ENCODE peak calls at places on chromosomes 12 and 14, in five cellular contexts. N is mesenchymal stem cell, J is fibroblast of lung, U is K562, S is H9. O is an unnamed sample.

GRCh38 chr12:103632554-103633216 is 45.6 kb downstream of the STAB2 start:
- DNase-seq in N (peak; percentile 42), J (peak; percentile 36), U (peak; percentile 89), S (peak; percentile 94), O (peak; percentile 78)

GRCh38 chr12:92424338-92424737 is 278.5 kb upstream of the PLEKHG7 start:
- DNase-seq in N (peak; percentile 26), J (peak; percentile 53), U (no peak), S (peak; percentile 55), O (no peak)

GRCh38 chr14:56120091-56120632 is 2.0 kb downstream of the PELI2 start:
- DNase-seq in N (peak; percentile 52), J (peak; percentile 70), U (no peak), S (no peak), O (peak; percentile 35)

GRCh38 chr14:22314183-22314820 is 274.7 kb downstream of the DAD1 start:
- DNase-seq in N (peak; percentile 69), J (peak; percentile 58), U (peak; percentile 29), S (peak; percentile 36), O (peak; percentile 25)

GRCh38 chr14:52494444-52494843 is 57.9 kb downstream of the TXNDC16 start:
- DNase-seq in N (no peak), J (peak; percentile 20), U (no peak), S (no peak), O (no peak)

GRCh38 chr14:64701660-64702059 is 2.6 kb upstream of the PLEKHG3 start:
- DNase-seq in N (no peak), J (no peak), U (no peak), S (no peak), O (no peak)

GRCh38 chr12:70719672-70720420 is 82.6 kb upstream of the PTPRB start:
- DNase-seq in N (peak; percentile 30), J (peak; percentile 45), U (peak; percentile 46), S (peak; percentile 79), O (peak; percentile 39)

GRCh38 chr12:3073438-3074255 is 3.5 kb upstream of the TSPAN9 start:
- DNase-seq in N (peak; percentile 79), J (peak; percentile 90), U (peak; percentile 74), S (peak; percentile 93), O (peak; percentile 79)

GRCh38 chr14:68062651-68063050 is 243.1 kb downstream of the RAD51B start:
- DNase-seq in N (no peak), J (no peak), U (no peak), S (no peak), O (no peak)

GRCh38 chr12:56032006-56032405 is 9.7 kb upstream of the RPS26 start:
- DNase-seq in N (no peak), J (no peak), U (no peak), S (no peak), O (no peak)

GRCh38 chr14:33542338-33543290 is 408.3 kb downstream of the EGLN3 start:
- DNase-seq in N (no peak), J (no peak), U (no peak), S (no peak), O (no peak)

GRCh38 chr14:23099212-23099861 is 4.0 kb downstream of the C14orf119 start:
- DNase-seq in N (no peak), J (no peak), U (no peak), S (no peak), O (no peak)

GRCh38 chr14:89282191-89282590 is 134.8 kb downstream of the FOXN3 start:
- DNase-seq in N (no peak), J (no peak), U (no peak), S (no peak), O (no peak)

GRCh38 chr14:75088566-75089373 is 19.3 kb downstream of the ZC2HC1C start:
- DNase-seq in N (peak; percentile 68), J (peak; percentile 70), U (peak; percentile 33), S (peak; percentile 46), O (peak; percentile 45)

GRCh38 chr12:85280984-85281946 is 1.2 kb downstream of the ALX1 start:
- DNase-seq in N (peak; percentile 33), J (peak; percentile 39), U (no peak), S (no peak), O (no peak)

GRCh38 chr14:23406244-23406643 is 1.8 kb downstream of the MYH6 start:
- DNase-seq in N (no peak), J (no peak), U (no peak), S (no peak), O (no peak)

GRCh38 chr12:112375105-112375504 is 7.1 kb downstream of the HECTD4 start:
- DNase-seq in N (no peak), J (no peak), U (no peak), S (no peak), O (no peak)

GRCh38 chr12:58750484-58750883 is 169.8 kb downstream of the LRIG3 start:
- DNase-seq in N (peak; percentile 90), J (peak; percentile 98), U (no peak), S (no peak), O (no peak)

GRCh38 chr12:64392221-64392620 is 1.7 kb upstream of the C12orf56 start:
- DNase-seq in N (peak; percentile 56), J (peak; percentile 69), U (peak; percentile 36), S (no peak), O (no peak)

GRCh38 chr14:61438860-61439765 is 117.7 kb downstream of the PRKCH start:
- DNase-seq in N (peak; percentile 76), J (peak; percentile 34), U (no peak), S (peak; percentile 41), O (peak; percentile 57)

GRCh38 chr14:52553671-52554575 is 1.3 kb downstream of the GPR137C start:
- DNase-seq in N (peak; percentile 84), J (peak; percentile 90), U (peak; percentile 35), S (peak; percentile 56), O (peak; percentile 82)

GRCh38 chr12:22046968-22047390 is 961 bp downstream of the CMAS start:
- DNase-seq in N (no peak), J (no peak), U (no peak), S (no peak), O (no peak)

GRCh38 chr12:22050078-22050477 is 4.1 kb downstream of the CMAS start:
- DNase-seq in N (no peak), J (no peak), U (no peak), S (no peak), O (no peak)

GRCh38 chr12:22048351-22049041 is 2.5 kb downstream of the CMAS start:
- DNase-seq in N (no peak), J (no peak), U (peak; percentile 17), S (peak; percentile 38), O (no peak)

GRCh38 chr12:22046090-22046967 is at the start of gene CMAS:
- DNase-seq in N (peak; percentile 64), J (peak; percentile 59), U (peak; percentile 82), S (peak; percentile 93), O (peak; percentile 89)

DNA sequence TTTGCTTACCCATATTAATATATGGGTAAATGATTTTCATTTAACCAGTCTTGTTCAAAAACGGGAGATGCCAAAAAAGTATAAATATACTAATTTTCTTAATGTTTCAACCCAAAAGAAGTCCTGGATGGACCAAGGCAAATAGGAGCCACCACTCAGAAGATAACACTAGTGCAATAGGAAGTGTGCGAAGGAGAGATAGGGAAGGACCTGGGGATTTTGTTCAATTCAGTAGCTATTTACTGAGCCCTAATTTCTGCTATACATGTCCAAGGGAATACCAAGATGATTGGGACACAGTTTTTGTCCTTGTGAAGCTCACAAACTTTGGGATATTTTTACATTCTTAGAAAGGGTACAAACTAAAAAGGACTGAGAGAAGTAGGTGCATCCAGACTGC is 1.5 kb downstream of the CMAS start:
- DNase-seq in N (no peak), J (no peak), U (peak; percentile 30), S (no peak), O (no peak)
- H3K27ac ChIP-seq in N (no peak overlapping the region), J (no peak overlapping the region), U (peak overlapping the region; percentile 88), S (no peak overlapping the region), O (peak overlapping the region; percentile 68)

DNA sequence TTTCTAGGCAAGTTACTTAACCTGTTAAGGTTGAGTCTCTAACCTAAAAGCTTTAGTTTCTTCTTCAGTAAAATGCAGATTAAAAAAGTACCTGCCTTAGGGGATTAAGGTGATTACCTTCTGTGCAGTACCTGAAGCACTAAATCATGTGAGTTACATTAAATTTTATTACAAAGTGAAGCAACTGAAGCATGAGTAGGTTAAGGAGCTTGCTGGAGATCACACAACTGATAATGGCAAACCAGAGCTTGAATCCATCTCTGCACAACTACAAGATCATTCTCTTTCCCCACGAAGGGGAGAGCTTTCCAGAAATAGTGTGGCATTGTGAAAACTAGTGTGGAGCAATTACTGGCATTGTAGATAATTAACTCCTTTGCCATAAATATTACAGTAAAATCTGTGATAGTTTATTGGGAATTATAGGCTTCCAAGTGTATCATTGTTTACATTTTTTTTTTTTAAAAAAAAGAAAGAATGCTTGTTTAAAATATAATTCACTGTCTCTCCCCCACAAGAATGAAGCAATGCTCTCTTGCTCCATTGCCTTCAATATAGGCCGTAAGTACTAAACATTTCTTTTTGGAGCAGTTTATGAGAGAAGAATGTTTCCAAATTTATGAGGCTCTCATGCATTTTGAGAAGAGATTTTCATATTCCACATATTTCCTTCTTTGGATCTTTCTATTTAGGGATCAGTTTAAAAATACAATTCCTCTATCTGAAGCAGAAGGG is 20.5 kb downstream of the SLC38A2 start:
- DNase-seq in N (peak; percentile 52), J (peak; percentile 31), U (no peak), S (no peak), O (no peak)
- H3K4me2 ChIP-seq in N (no peak overlapping the region), J (no peak overlapping the region), U (no peak overlapping the region), S (no peak overlapping the region), O (no peak overlapping the region)

DNA sequence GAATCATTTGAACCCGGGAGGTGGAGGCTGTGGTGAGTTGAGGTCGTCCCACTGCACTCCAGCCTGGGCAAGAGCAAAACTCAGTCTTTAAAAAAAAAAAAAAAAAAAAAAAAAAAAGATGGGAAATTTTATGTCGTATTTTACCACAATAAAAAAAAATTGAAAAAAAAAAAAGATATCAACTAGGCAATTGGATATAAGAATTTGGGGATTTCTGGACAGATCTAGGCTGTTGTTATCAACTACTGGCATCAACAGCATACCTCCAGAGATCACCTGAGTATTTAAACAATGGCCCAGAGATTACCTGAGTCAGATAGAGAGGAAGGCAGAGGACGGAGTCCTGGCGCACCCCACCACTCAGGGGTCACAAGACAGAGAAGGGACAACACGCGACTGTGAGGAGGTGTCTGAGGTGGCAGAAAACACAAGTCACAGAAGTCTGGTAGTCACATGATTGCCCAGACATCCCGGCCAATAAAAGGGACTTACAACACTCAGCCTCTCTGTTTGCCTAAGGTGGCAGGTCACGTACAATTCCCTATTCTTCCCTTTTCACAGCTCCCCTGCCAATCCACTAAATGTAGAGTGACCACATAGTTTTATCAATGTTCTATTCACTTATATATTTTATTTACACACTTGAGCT is 1.8 kb downstream of the SPRING1 start:
- DNase-seq in N (no peak), J (no peak), U (no peak), S (no peak), O (no peak)
- H3K27ac ChIP-seq in N (no peak overlapping the region), J (no peak overlapping the region), U (no peak overlapping the region), S (no peak overlapping the region), O (no peak overlapping the region)

GRCh38 chr12:131882804-131883520 is 11.5 kb upstream of the ULK1 start:
- DNase-seq in N (no peak), J (no peak), U (peak; percentile 22), S (peak; percentile 63), O (no peak)
- H3K4me2 ChIP-seq in N (no peak overlapping the region), J (no peak overlapping the region), U (peak overlapping the region; percentile 37), S (no peak overlapping the region), O (no peak overlapping the region)

GRCh38 chr12:113886721-113887120 is 79.4 kb downstream of the RBM19 start:
- DNase-seq in N (no peak), J (no peak), U (no peak), S (no peak), O (no peak)
- H3K27ac ChIP-seq in N (no peak overlapping the region), J (no peak overlapping the region), U (no peak overlapping the region), S (no peak overlapping the region), O (no peak overlapping the region)

DNA sequence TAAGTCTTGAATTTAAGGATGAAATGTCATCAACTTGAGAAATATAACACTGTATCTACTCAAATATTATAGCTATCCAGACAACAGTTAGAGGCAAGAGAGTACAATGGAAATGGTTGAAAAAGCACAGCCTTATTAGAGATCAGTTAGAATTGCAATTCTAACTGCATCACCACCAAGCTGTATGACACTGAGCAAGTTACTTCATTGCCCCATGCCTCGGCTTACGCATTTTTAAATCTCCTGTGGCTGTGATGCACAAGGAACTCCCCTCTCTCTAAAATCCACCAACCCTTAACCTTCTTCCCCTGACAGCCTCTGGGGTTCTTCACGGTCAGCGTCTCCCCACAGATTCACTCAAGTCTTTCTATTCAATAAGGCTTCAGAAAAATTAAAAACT is 75.1 kb downstream of the MED13L start:
- DNase-seq in N (peak; percentile 41), J (peak; percentile 18), U (no peak), S (no peak), O (no peak)
- H3K4me2 ChIP-seq in N (no peak overlapping the region), J (peak overlapping the region; percentile 41), U (no peak overlapping the region), S (no peak overlapping the region), O (no peak overlapping the region)